ENCODE peak calls at places on chromosomes 11 and 22, in six cellular contexts. One of them, this sample, is unnamed.

GRCh38 chr22:32522237-32522636 is 47.6 kb downstream of the FBXO7 start:
- DNase-seq in GM23248: no peak
- DNase-seq in naive thymus-derived CD4-positive, alpha-beta T cell: no peak
- DNase-seq in IMR-90: no peak
- DNase-seq in right lobe of liver: no peak
- DNase-seq in thoracic aorta: no peak
- DNase-seq in this sample: no peak

GRCh38 chr22:38398609-38399401 is 56.2 kb downstream of the KCNJ4 start:
- DNase-seq in GM23248: peak; percentile 92
- DNase-seq in naive thymus-derived CD4-positive, alpha-beta T cell: peak; percentile 79
- DNase-seq in IMR-90: peak; percentile 63
- DNase-seq in right lobe of liver: peak; percentile 91
- DNase-seq in thoracic aorta: peak; percentile 32
- DNase-seq in this sample: peak; percentile 80

GRCh38 chr11:45959851-45960250 is 37.4 kb downstream of the LARGE2 start:
- DNase-seq in GM23248: peak; percentile 78
- DNase-seq in naive thymus-derived CD4-positive, alpha-beta T cell: no peak
- DNase-seq in IMR-90: no peak
- DNase-seq in right lobe of liver: no peak
- DNase-seq in thoracic aorta: no peak
- DNase-seq in this sample: no peak

GRCh38 chr22:40050258-40050657 is 55.5 kb downstream of the FAM83F start:
- DNase-seq in GM23248: no peak
- DNase-seq in naive thymus-derived CD4-positive, alpha-beta T cell: no peak
- DNase-seq in IMR-90: no peak
- DNase-seq in right lobe of liver: no peak
- DNase-seq in thoracic aorta: no peak
- DNase-seq in this sample: no peak

GRCh38 chr22:22143448-22143847 is 101.1 kb upstream of the VPREB1 start:
- DNase-seq in GM23248: no peak
- DNase-seq in naive thymus-derived CD4-positive, alpha-beta T cell: no peak
- DNase-seq in IMR-90: no peak
- DNase-seq in right lobe of liver: no peak
- DNase-seq in thoracic aorta: no peak
- DNase-seq in this sample: no peak

GRCh38 chr11:18012906-18013781 is at the start of gene SERGEF:
- DNase-seq in GM23248: peak; percentile 89
- DNase-seq in naive thymus-derived CD4-positive, alpha-beta T cell: peak; percentile 87
- DNase-seq in IMR-90: peak; percentile 84
- DNase-seq in right lobe of liver: peak; percentile 98
- DNase-seq in thoracic aorta: peak; percentile 91
- DNase-seq in this sample: peak; percentile 85

GRCh38 chr22:47286590-47286989 is 524.1 kb downstream of the TBC1D22A start:
- DNase-seq in GM23248: no peak
- DNase-seq in naive thymus-derived CD4-positive, alpha-beta T cell: no peak
- DNase-seq in IMR-90: no peak
- DNase-seq in right lobe of liver: no peak
- DNase-seq in thoracic aorta: no peak
- DNase-seq in this sample: no peak

GRCh38 chr11:69444381-69445130 is 36.9 kb upstream of the LINC01488 start:
- DNase-seq in GM23248: peak; percentile 91
- DNase-seq in naive thymus-derived CD4-positive, alpha-beta T cell: no peak
- DNase-seq in IMR-90: peak; percentile 93
- DNase-seq in right lobe of liver: no peak
- DNase-seq in thoracic aorta: peak; percentile 10
- DNase-seq in this sample: peak; percentile 86

GRCh38 chr22:44473580-44473979 is 24.5 kb downstream of the RTL6 start:
- DNase-seq in GM23248: no peak
- DNase-seq in naive thymus-derived CD4-positive, alpha-beta T cell: no peak
- DNase-seq in IMR-90: no peak
- DNase-seq in right lobe of liver: no peak
- DNase-seq in thoracic aorta: no peak
- DNase-seq in this sample: peak; percentile 38

GRCh38 chr11:61079416-61080150 is 22.7 kb upstream of the CD5 start:
- DNase-seq in GM23248: no peak
- DNase-seq in naive thymus-derived CD4-positive, alpha-beta T cell: peak; percentile 66
- DNase-seq in IMR-90: no peak
- DNase-seq in right lobe of liver: no peak
- DNase-seq in thoracic aorta: no peak
- DNase-seq in this sample: no peak

GRCh38 chr22:35380537-35381423 is at the start of gene HMOX1:
- DNase-seq in GM23248: peak; percentile 98
- DNase-seq in naive thymus-derived CD4-positive, alpha-beta T cell: no peak
- DNase-seq in IMR-90: peak; percentile 85
- DNase-seq in right lobe of liver: peak; percentile 96
- DNase-seq in thoracic aorta: peak; percentile 86
- DNase-seq in this sample: peak; percentile 97

GRCh38 chr11:20451568-20451967 is 64.1 kb downstream of the PRMT3 start:
- DNase-seq in GM23248: peak; percentile 37
- DNase-seq in naive thymus-derived CD4-positive, alpha-beta T cell: no peak
- DNase-seq in IMR-90: no peak
- DNase-seq in right lobe of liver: no peak
- DNase-seq in thoracic aorta: no peak
- DNase-seq in this sample: no peak

GRCh38 chr11:126405906-126406305 is 50.4 kb downstream of the ST3GAL4 start:
- DNase-seq in GM23248: no peak
- DNase-seq in naive thymus-derived CD4-positive, alpha-beta T cell: no peak
- DNase-seq in IMR-90: no peak
- DNase-seq in right lobe of liver: no peak
- DNase-seq in thoracic aorta: no peak
- DNase-seq in this sample: no peak

GRCh38 chr11:72786305-72787261 is 7.3 kb downstream of the STARD10 start:
- DNase-seq in GM23248: no peak
- DNase-seq in naive thymus-derived CD4-positive, alpha-beta T cell: no peak
- DNase-seq in IMR-90: no peak
- DNase-seq in right lobe of liver: no peak
- DNase-seq in thoracic aorta: no peak
- DNase-seq in this sample: no peak

GRCh38 chr11:110832080-110832479 is 119.8 kb upstream of the ARHGAP20 start:
- DNase-seq in GM23248: no peak
- DNase-seq in naive thymus-derived CD4-positive, alpha-beta T cell: no peak
- DNase-seq in IMR-90: no peak
- DNase-seq in right lobe of liver: no peak
- DNase-seq in thoracic aorta: no peak
- DNase-seq in this sample: no peak

GRCh38 chr11:31870609-31871309 is 59.6 kb upstream of the PAX6 start:
- DNase-seq in GM23248: peak; percentile 50
- DNase-seq in naive thymus-derived CD4-positive, alpha-beta T cell: no peak
- DNase-seq in IMR-90: peak; percentile 33
- DNase-seq in right lobe of liver: peak; percentile 30
- DNase-seq in thoracic aorta: no peak
- DNase-seq in this sample: no peak

GRCh38 chr11:4865855-4866254 is 15.8 kb upstream of the OR51T1 start:
- DNase-seq in GM23248: no peak
- DNase-seq in naive thymus-derived CD4-positive, alpha-beta T cell: no peak
- DNase-seq in IMR-90: no peak
- DNase-seq in right lobe of liver: no peak
- DNase-seq in thoracic aorta: no peak
- DNase-seq in this sample: no peak

GRCh38 chr22:50524664-50525103 is 714 bp downstream of the SCO2 start:
- DNase-seq in GM23248: peak; percentile 65
- DNase-seq in naive thymus-derived CD4-positive, alpha-beta T cell: no peak
- DNase-seq in IMR-90: no peak
- DNase-seq in right lobe of liver: no peak
- DNase-seq in thoracic aorta: no peak
- DNase-seq in this sample: no peak
- H3K27ac ChIP-seq in GM23248: peak overlapping the region; percentile 84
- H3K27ac ChIP-seq in naive thymus-derived CD4-positive, alpha-beta T cell: peak overlapping the region; percentile 87
- H3K27ac ChIP-seq in IMR-90: peak overlapping the region; percentile 76
- H3K27ac ChIP-seq in right lobe of liver: peak overlapping the region; percentile 87
- H3K27ac ChIP-seq in thoracic aorta: peak overlapping the region; percentile 69
- H3K27ac ChIP-seq in this sample: peak overlapping the region; percentile 89

GRCh38 chr11:128942807-128943430 is at the start of gene TP53AIP1:
- DNase-seq in GM23248: no peak
- DNase-seq in naive thymus-derived CD4-positive, alpha-beta T cell: no peak
- DNase-seq in IMR-90: no peak
- DNase-seq in right lobe of liver: no peak
- DNase-seq in thoracic aorta: no peak
- DNase-seq in this sample: no peak
- H3K4me3 ChIP-seq in GM23248: no peak within 1 kb of the TSS
- H3K4me3 ChIP-seq in naive thymus-derived CD4-positive, alpha-beta T cell: no peak within 1 kb of the TSS
- H3K4me3 ChIP-seq in IMR-90: no peak within 1 kb of the TSS
- H3K4me3 ChIP-seq in right lobe of liver: no peak within 1 kb of the TSS
- H3K4me3 ChIP-seq in thoracic aorta: no peak within 1 kb of the TSS
- H3K4me3 ChIP-seq in this sample: no peak within 1 kb of the TSS

DNA sequence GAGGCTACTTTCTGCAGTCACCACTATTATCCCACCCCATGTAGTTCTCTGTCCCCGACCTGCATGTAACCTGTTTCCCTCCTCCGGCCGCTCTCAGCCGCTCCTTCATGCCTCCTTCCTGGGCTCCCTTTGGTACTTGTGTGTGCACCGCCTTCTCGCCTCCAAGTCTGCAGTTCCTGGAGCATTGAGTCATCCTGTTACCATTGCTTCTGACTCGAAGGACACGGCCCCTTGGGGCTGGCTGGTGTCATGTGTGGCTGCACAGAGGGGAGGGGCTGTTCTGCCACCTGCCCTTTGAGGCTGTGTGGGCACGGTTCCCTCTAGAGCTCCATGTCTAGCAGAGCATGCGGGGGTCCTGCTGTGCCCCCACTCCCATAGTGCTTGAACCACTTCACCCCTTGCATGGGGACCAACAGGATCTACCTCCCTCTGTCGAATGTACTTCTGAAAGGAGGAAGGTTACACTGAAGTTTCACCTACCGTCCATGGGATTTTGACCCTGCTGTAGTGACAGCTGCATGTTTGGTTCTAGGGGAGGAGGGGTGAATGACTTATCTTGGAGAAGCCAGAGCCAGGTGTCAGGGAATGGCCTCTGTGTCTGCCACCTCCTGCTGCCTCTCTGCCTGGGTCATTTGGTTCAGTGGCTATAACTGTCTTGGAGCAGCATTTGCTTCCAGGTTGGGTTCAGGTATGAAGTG is 39.6 kb downstream of the BCR start:
- DNase-seq in GM23248: peak; percentile 73
- DNase-seq in naive thymus-derived CD4-positive, alpha-beta T cell: peak; percentile 35
- DNase-seq in IMR-90: peak; percentile 61
- DNase-seq in right lobe of liver: peak; percentile 29
- DNase-seq in thoracic aorta: no peak
- DNase-seq in this sample: no peak
- H3K27ac ChIP-seq in GM23248: peak overlapping the region; percentile 96
- H3K27ac ChIP-seq in naive thymus-derived CD4-positive, alpha-beta T cell: peak overlapping the region; percentile 70
- H3K27ac ChIP-seq in IMR-90: no peak overlapping the region
- H3K27ac ChIP-seq in right lobe of liver: no peak overlapping the region
- H3K27ac ChIP-seq in thoracic aorta: peak overlapping the region; percentile 56
- H3K27ac ChIP-seq in this sample: no peak overlapping the region

DNA sequence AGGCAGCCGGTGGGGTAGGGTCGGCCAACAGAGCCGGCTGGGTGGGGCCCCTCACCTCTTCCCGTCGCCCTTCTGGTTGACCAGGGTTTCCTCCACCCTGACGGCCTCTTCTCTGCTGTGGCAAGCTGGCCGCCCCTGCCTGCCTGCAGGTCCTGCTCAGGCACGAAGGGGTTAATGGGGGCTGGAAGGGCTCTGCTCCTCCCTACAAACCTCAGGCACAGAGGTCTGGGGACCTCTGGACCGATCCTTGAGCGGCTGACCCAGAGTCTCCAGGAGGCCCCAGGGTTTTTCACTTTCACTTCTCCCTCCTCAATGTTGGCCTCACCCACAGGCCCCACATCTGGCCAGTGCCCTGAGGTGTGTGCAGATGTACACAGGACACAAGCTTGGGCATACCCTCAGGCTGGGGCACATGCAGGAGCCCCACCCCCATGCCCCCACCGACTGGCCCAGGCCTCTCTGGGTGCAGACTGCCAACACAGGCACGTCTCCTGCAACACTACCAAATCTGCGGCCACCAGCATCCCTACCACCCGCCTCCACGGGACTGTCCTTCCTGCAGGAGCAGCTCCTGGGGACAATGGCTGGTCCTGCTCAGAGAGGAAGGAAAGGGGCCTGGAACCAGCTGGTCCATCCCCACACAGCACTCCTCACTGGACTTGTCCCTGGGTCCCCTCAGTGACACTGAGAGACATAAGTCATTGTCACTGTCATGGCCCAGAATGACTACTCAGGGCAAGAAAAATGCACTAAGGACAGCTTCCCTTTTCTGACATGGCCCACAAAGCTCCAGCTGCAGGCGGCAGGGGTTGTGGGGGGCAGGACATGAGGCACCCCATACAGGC is 3.2 kb upstream of the TBX1 start:
- DNase-seq in GM23248: no peak
- DNase-seq in naive thymus-derived CD4-positive, alpha-beta T cell: no peak
- DNase-seq in IMR-90: no peak
- DNase-seq in right lobe of liver: no peak
- DNase-seq in thoracic aorta: no peak
- DNase-seq in this sample: no peak
- H3K4me3 ChIP-seq in GM23248: no peak overlapping the region
- H3K4me3 ChIP-seq in naive thymus-derived CD4-positive, alpha-beta T cell: no peak overlapping the region
- H3K4me3 ChIP-seq in IMR-90: no peak overlapping the region
- H3K4me3 ChIP-seq in right lobe of liver: peak overlapping the region; percentile 14
- H3K4me3 ChIP-seq in thoracic aorta: peak overlapping the region; percentile 58
- H3K4me3 ChIP-seq in this sample: no peak overlapping the region

GRCh38 chr11:44950036-44950624 is 553 bp downstream of the TP53I11 start:
- DNase-seq in GM23248: peak; percentile 55
- DNase-seq in naive thymus-derived CD4-positive, alpha-beta T cell: no peak
- DNase-seq in IMR-90: no peak
- DNase-seq in right lobe of liver: peak; percentile 54
- DNase-seq in thoracic aorta: no peak
- DNase-seq in this sample: no peak

GRCh38 chr11:44952500-44953260 is 2.0 kb upstream of the TP53I11 start:
- DNase-seq in GM23248: no peak
- DNase-seq in naive thymus-derived CD4-positive, alpha-beta T cell: no peak
- DNase-seq in IMR-90: no peak
- DNase-seq in right lobe of liver: no peak
- DNase-seq in thoracic aorta: no peak
- DNase-seq in this sample: no peak

GRCh38 chr11:44952082-44952481 is 1.4 kb upstream of the TP53I11 start:
- DNase-seq in GM23248: no peak
- DNase-seq in naive thymus-derived CD4-positive, alpha-beta T cell: no peak
- DNase-seq in IMR-90: no peak
- DNase-seq in right lobe of liver: no peak
- DNase-seq in thoracic aorta: no peak
- DNase-seq in this sample: no peak

GRCh38 chr11:44949160-44950035 is 1.3 kb downstream of the TP53I11 start:
- DNase-seq in GM23248: peak; percentile 61
- DNase-seq in naive thymus-derived CD4-positive, alpha-beta T cell: no peak
- DNase-seq in IMR-90: peak; percentile 42
- DNase-seq in right lobe of liver: peak; percentile 51
- DNase-seq in thoracic aorta: no peak
- DNase-seq in this sample: no peak

GRCh38 chr11:44950625-44951472 is at the start of gene TP53I11:
- DNase-seq in GM23248: peak; percentile 87
- DNase-seq in naive thymus-derived CD4-positive, alpha-beta T cell: peak; percentile 29
- DNase-seq in IMR-90: peak; percentile 60
- DNase-seq in right lobe of liver: peak; percentile 86
- DNase-seq in thoracic aorta: no peak
- DNase-seq in this sample: peak; percentile 85
- H3K27ac ChIP-seq in GM23248: no peak within 1 kb of the TSS
- H3K27ac ChIP-seq in naive thymus-derived CD4-positive, alpha-beta T cell: no peak within 1 kb of the TSS
- H3K27ac ChIP-seq in IMR-90: peak within 1 kb of the TSS; percentile 87
- H3K27ac ChIP-seq in right lobe of liver: peak within 1 kb of the TSS; percentile 66
- H3K27ac ChIP-seq in thoracic aorta: peak within 1 kb of the TSS; percentile 49
- H3K27ac ChIP-seq in this sample: peak within 1 kb of the TSS; percentile 86